ENCODE peak calls at places on chromosomes 11 and 22, in seven cellular contexts. P is stomach, F is endothelial cell of umbilical vein, S is GM23338, W is K562, C is spleen, I is prostate gland. O is an unnamed sample.

GRCh38 chr22:46848227-46848626 is 85.8 kb downstream of the TBC1D22A start:
- DNase-seq in P (no peak), F (no peak), S (no peak), W (no peak), C (no peak), I (no peak), O (no peak)

GRCh38 chr11:36243641-36244040 is 45.6 kb downstream of the COMMD9 start:
- DNase-seq in P (no peak), F (no peak), S (no peak), W (no peak), C (no peak), I (no peak), O (no peak)

GRCh38 chr11:73059915-73060314 is 82.2 kb downstream of the FCHSD2 start:
- DNase-seq in P (no peak), F (no peak), S (no peak), W (no peak), C (no peak), I (no peak), O (no peak)

GRCh38 chr11:63918576-63919171 is 1.7 kb upstream of the RCOR2 start:
- DNase-seq in P (no peak), F (no peak), S (peak; percentile 82), W (no peak), C (no peak), I (no peak), O (no peak)

GRCh38 chr11:41245184-41245583 is 214.3 kb downstream of the LRRC4C start:
- DNase-seq in P (no peak), F (no peak), S (no peak), W (no peak), C (peak; percentile 58), I (no peak), O (no peak)

GRCh38 chr11:1303973-1304372 is 5.5 kb downstream of the TOLLIP start:
- DNase-seq in P (peak; percentile 80), F (no peak), S (no peak), W (no peak), C (peak; percentile 37), I (peak; percentile 58), O (no peak)

GRCh38 chr22:20536590-20537324 is 29.3 kb downstream of the MED15 start:
- DNase-seq in P (no peak), F (no peak), S (no peak), W (peak; percentile 66), C (peak; percentile 69), I (no peak), O (no peak)

GRCh38 chr22:19473578-19473977 is 5.4 kb downstream of the UFD1 start:
- DNase-seq in P (no peak), F (no peak), S (no peak), W (no peak), C (no peak), I (no peak), O (no peak)

GRCh38 chr11:67375320-67376021 is 2.1 kb upstream of the CLCF1 start:
- DNase-seq in P (no peak), F (no peak), S (peak; percentile 64), W (no peak), C (no peak), I (no peak), O (no peak)

GRCh38 chr11:31702966-31703365 is 108.2 kb downstream of the PAX6 start:
- DNase-seq in P (no peak), F (no peak), S (no peak), W (no peak), C (no peak), I (no peak), O (no peak)

GRCh38 chr11:95487938-95488337 is 256.9 kb upstream of the SESN3 start:
- DNase-seq in P (no peak), F (no peak), S (no peak), W (no peak), C (no peak), I (no peak), O (no peak)

GRCh38 chr22:22380098-22381030 is 128.2 kb downstream of the ZNF280B start:
- DNase-seq in P (no peak), F (no peak), S (peak; percentile 66), W (peak; percentile 88), C (peak; percentile 90), I (no peak), O (no peak)

DNA sequence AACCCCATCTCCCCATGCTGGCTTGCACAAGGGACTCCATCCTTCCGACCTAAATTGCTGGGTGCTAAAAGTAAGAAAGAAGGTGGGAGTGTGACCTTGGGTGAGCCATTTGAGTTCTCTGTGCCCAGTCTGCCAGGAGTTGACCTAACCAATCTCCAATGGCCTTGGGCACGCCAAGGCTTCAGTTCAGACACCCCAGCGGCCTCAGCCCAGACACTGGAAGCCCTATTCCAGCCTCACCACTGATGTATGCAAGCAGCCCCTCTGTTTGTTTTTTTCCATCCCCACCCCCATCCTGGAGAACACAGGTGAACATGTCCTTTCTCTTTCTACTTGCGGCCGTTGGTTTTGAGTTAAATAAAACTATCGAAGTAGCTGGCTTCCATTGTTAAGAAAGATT is 31.9 kb downstream of the MYH9 start:
- DNase-seq in P (no peak), F (no peak), S (no peak), W (no peak), C (no peak), I (no peak), O (no peak)
- H3K4me3 ChIP-seq in P (no peak overlapping the region), F (no peak overlapping the region), S (no peak overlapping the region), W (no peak overlapping the region), C (peak overlapping the region; percentile 35), I (no peak overlapping the region), O (no peak overlapping the region)

DNA sequence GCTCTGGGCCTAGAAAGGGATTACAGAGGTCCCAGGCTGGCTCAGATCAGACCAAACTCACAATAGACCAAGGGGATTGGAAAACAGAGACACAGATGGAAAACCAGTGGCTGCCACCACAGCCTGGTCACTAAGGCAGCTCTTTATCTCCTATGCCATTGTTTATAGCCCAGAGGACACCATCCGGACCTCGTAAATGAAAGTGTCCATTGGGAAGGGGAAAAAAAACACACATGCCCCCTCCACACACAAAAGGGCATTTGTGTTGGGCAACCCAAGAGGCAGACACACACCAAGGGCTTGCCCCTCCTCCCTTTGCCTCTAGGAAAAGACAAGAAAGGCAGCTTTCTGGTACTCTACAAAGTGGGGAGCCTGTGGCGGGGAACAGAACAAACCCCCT is 85.9 kb downstream of the GAB2 start:
- DNase-seq in P (no peak), F (no peak), S (no peak), W (no peak), C (no peak), I (no peak), O (no peak)
- H3K27ac ChIP-seq in P (no peak overlapping the region), F (no peak overlapping the region), S (no peak overlapping the region), W (no peak overlapping the region), C (no peak overlapping the region), I (no peak overlapping the region), O (no peak overlapping the region)

DNA sequence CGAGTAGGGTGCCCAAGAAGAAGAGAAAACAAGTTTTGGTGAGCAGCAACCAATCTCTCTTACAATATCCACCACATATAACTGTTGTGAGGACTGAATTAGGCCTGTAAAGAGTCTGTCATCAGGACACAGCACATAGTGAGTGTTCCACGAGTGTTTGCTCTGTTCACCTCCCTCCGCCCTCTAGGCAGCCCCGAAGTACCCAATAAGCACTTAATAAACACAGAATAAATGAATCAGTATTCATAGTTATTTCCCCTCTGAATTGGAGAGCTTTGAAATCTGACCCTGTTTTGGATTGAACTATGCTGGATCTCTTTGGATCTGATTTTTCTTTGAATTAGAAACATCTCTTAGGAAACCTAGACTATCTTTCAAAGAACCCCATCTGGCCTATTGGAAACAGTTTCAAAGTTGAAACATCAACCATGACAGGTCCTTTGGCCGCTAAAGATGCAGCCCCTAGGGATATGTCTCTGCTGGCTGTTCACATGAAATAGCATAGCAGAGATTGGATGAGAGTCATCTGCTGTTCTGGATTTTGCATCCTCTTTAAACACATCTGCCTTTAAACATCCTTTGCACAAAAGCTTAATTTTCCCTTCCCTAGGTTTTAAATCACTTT is 615.5 kb downstream of the NTM start:
- DNase-seq in P (no peak), F (no peak), S (no peak), W (no peak), C (no peak), I (no peak), O (no peak)
- TF ChIP-seq POLR2AphosphoS5 in P (no peak), F (no peak), S (no peak), W (no peak), C (no peak), I (no peak), O (no peak)

GRCh38 chr11:111735262-111736116 is 30.7 kb downstream of the PPP2R1B start:
- DNase-seq in P (peak; percentile 54), F (peak; percentile 98), S (no peak), W (no peak), C (peak; percentile 67), I (no peak), O (no peak)
- H3K4me3 ChIP-seq in P (peak overlapping the region; percentile 33), F (no peak overlapping the region), S (no peak overlapping the region), W (no peak overlapping the region), C (peak overlapping the region; percentile 46), I (peak overlapping the region; percentile 12), O (no peak overlapping the region)

GRCh38 chr11:13140028-13140870 is 131.1 kb downstream of the RASSF10 start:
- DNase-seq in P (peak; percentile 78), F (no peak), S (no peak), W (no peak), C (no peak), I (no peak), O (no peak)
- H3K27ac ChIP-seq in P (peak overlapping the region; percentile 78), F (no peak overlapping the region), S (no peak overlapping the region), W (no peak overlapping the region), C (no peak overlapping the region), I (no peak overlapping the region), O (no peak overlapping the region)

GRCh38 chr11:74138572-74138971 is 32.2 kb downstream of the C2CD3 start:
- DNase-seq in P (no peak), F (peak; percentile 86), S (peak; percentile 12), W (peak; percentile 32), C (no peak), I (peak; percentile 89), O (no peak)
- TF ChIP-seq POLR2AphosphoS5 in P (no peak), F (peak; percentile 41), S (no peak), W (no peak), C (no peak), I (peak; percentile 98), O (no peak)

GRCh38 chr22:17782158-17782557 is 7.9 kb upstream of the BID start:
- DNase-seq in P (no peak), F (no peak), S (no peak), W (no peak), C (no peak), I (no peak), O (no peak)

GRCh38 chr22:17781319-17782031 is 7.2 kb upstream of the BID start:
- DNase-seq in P (no peak), F (peak; percentile 15), S (no peak), W (no peak), C (no peak), I (no peak), O (no peak)

GRCh38 chr22:17780116-17780740 is 6.0 kb upstream of the BID start:
- DNase-seq in P (no peak), F (no peak), S (peak; percentile 51), W (no peak), C (no peak), I (no peak), O (no peak)

GRCh38 chr22:17779286-17780115 is 5.2 kb upstream of the BID start:
- DNase-seq in P (no peak), F (no peak), S (no peak), W (peak; percentile 50), C (peak; percentile 43), I (no peak), O (no peak)

GRCh38 chr22:17780741-17781318 is 6.6 kb upstream of the BID start:
- DNase-seq in P (no peak), F (no peak), S (no peak), W (no peak), C (no peak), I (no peak), O (no peak)
- H3K4me3 ChIP-seq in P (no peak overlapping the region), F (no peak overlapping the region), S (no peak overlapping the region), W (no peak overlapping the region), C (peak overlapping the region; percentile 31), I (no peak overlapping the region), O (no peak overlapping the region)

GRCh38 chr11:2314136-2314524 is 12.3 kb downstream of the TSPAN32 start:
- DNase-seq in P (no peak), F (no peak), S (no peak), W (no peak), C (peak; percentile 64), I (no peak), O (no peak)
- H3K27ac ChIP-seq in P (peak overlapping the region; percentile 81), F (no peak overlapping the region), S (no peak overlapping the region), W (no peak overlapping the region), C (peak overlapping the region; percentile 65), I (peak overlapping the region; percentile 62), O (no peak overlapping the region)

O was measured in SK-N-MC.